ENCODE peak calls at places on chromosomes 7 and 10, in eight cellular contexts. E is prostate gland, Z is Peyer's patch, S is Caco-2, N is left lung, A is heart right ventricle, K is AG04450, C is stomach. Y is an unnamed sample.

GRCh38 chr10:29921071-29921446 is 138.3 kb downstream of the JCAD start:
- DNase-seq in E (peak), Z (no peak), S (no peak), N (no peak), A (peak), K (no peak), C (no peak), Y (no peak)

GRCh38 chr10:79184649-79185048 is 115.9 kb downstream of the ZMIZ1 start:
- DNase-seq in E (no peak), Z (no peak), S (no peak), N (peak), A (no peak), K (no peak), C (no peak), Y (no peak)

GRCh38 chr10:46227571-46228075 is 59.2 kb upstream of the ANTXRL start:
- DNase-seq in E (no peak), Z (peak), S (no peak), N (peak), A (no peak), K (no peak), C (peak), Y (no peak)

GRCh38 chr7:76509931-76510877 is at the start of gene UPK3B:
- DNase-seq in E (no peak), Z (no peak), S (peak), N (peak), A (no peak), K (no peak), C (no peak), Y (no peak)

GRCh38 chr7:136018104-136018503 is 40.9 kb upstream of the MTPN start:
- DNase-seq in E (no peak), Z (no peak), S (no peak), N (no peak), A (no peak), K (no peak), C (no peak), Y (no peak)

GRCh38 chr7:111059826-111060225 is 31.1 kb upstream of the LRRN3 start:
- DNase-seq in E (no peak), Z (no peak), S (no peak), N (no peak), A (no peak), K (no peak), C (no peak), Y (no peak)

GRCh38 chr7:24971333-24972165 is 8.4 kb downstream of the OSBPL3 start:
- DNase-seq in E (no peak), Z (no peak), S (peak), N (no peak), A (no peak), K (peak), C (no peak), Y (peak)

GRCh38 chr7:232571-233455 is 40.4 kb downstream of the FAM20C start:
- DNase-seq in E (no peak), Z (no peak), S (no peak), N (no peak), A (no peak), K (no peak), C (no peak), Y (no peak)

GRCh38 chr10:122492955-122493597 is 31.7 kb downstream of the HTRA1 start:
- DNase-seq in E (no peak), Z (no peak), S (no peak), N (no peak), A (peak), K (no peak), C (no peak), Y (no peak)

GRCh38 chr10:122494833-122495232 is 33.5 kb downstream of the HTRA1 start:
- DNase-seq in E (no peak), Z (no peak), S (no peak), N (no peak), A (peak), K (peak), C (no peak), Y (no peak)

GRCh38 chr10:122494173-122494820 is 32.9 kb downstream of the HTRA1 start:
- DNase-seq in E (no peak), Z (no peak), S (no peak), N (no peak), A (no peak), K (no peak), C (no peak), Y (no peak)

GRCh38 chr10:122492006-122492405 is 30.7 kb downstream of the HTRA1 start:
- DNase-seq in E (no peak), Z (no peak), S (no peak), N (no peak), A (no peak), K (no peak), C (no peak), Y (no peak)

DNA sequence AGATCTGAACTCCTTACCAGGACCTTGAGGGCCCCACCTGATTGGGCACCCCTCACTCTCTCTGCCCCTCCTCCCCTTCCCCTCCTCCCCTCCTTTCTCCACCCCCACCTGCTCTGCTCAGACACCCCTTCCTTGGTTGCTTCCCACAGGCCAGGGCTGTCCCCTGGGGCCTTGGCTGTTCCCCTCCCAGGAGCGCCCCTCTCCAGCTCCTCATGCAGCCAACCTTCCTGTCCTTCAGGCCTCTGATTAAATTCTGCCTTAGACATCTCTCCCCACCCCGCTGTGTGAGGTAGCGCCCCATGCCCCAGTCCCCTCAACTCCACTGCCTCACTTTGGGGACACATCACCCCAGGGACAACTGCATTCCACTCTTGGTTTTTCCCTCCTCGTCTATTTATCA is 32.4 kb downstream of the HTRA1 start:
- DNase-seq in E (no peak), Z (no peak), S (no peak), N (no peak), A (no peak), K (no peak), C (no peak), Y (no peak)
- H3K4me3 ChIP-seq in E (no peak), Z (no peak), S (no peak), N (no peak), A (no peak), K (no peak), C (no peak), Y (no peak)

GRCh38 chr10:126969310-126969709 is 64.1 kb downstream of the DOCK1 start:
- DNase-seq in E (peak), Z (peak), S (peak), N (no peak), A (no peak), K (no peak), C (no peak), Y (no peak)
- TF ChIP-seq CTCF in E (no peak), Z (peak), S (peak), N (no peak), A (no peak), K (peak), C (no peak), Y (no peak)

GRCh38 chr10:110058215-110058614 is 50.4 kb downstream of the ADD3 start:
- DNase-seq in E (no peak), Z (no peak), S (no peak), N (no peak), A (no peak), K (no peak), C (no peak), Y (no peak)
- H3K4me3 ChIP-seq in E (no peak), Z (no peak), S (no peak), N (no peak), A (no peak), K (no peak), C (no peak), Y (peak)

GRCh38 chr10:125067764-125068163 is 92.6 kb downstream of the CTBP2 start:
- DNase-seq in E (no peak), Z (no peak), S (no peak), N (peak), A (no peak), K (no peak), C (no peak), Y (no peak)

GRCh38 chr10:125064681-125065492 is 95.5 kb downstream of the CTBP2 start:
- DNase-seq in E (peak), Z (no peak), S (peak), N (peak), A (no peak), K (no peak), C (no peak), Y (peak)

GRCh38 chr10:125063256-125063945 is 97.0 kb downstream of the CTBP2 start:
- DNase-seq in E (peak), Z (no peak), S (no peak), N (no peak), A (no peak), K (no peak), C (no peak), Y (no peak)

GRCh38 chr10:125068406-125068805 is 92.0 kb downstream of the CTBP2 start:
- DNase-seq in E (no peak), Z (peak), S (no peak), N (no peak), A (no peak), K (no peak), C (no peak), Y (no peak)

DNA sequence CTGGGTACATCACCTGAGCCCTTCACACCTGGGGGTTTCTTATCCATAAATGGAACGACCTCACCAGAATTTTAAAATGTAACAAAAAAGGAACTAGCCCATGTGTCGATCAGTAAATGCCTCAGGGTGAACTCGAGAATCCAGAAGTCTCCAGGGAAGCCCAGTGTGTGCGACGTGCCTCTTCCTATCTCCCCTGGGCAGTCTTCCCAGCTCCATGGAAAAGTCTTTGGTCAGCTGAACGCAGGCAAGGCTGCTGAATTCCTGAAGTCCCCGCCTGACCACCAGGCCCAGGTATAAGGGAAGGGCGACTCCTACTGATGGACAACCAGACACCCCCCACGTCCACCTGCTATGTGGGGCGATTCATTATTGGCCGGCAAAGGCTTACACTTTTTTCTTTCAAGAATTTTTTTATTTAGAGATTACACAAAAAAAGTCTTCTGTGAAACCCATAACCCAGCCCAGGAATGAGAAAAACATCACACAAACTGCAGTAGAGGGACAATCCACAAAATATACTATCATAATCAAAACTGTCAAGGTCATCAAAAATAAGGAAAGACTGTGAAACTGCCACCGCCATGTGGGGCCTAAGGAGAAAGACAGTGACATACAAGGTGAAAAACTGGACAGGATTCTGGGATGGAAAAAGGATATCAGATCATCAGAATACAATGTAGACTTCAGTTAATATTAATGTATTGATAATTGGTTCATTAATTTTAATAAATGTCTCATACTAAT is 93.5 kb downstream of the CTBP2 start:
- DNase-seq in E (no peak), Z (no peak), S (no peak), N (peak), A (peak), K (no peak), C (no peak), Y (no peak)
- TF ChIP-seq CTCF in E (no peak), Z (no peak), S (no peak), N (no peak), A (no peak), K (no peak), C (no peak), Y (no peak)

DNA sequence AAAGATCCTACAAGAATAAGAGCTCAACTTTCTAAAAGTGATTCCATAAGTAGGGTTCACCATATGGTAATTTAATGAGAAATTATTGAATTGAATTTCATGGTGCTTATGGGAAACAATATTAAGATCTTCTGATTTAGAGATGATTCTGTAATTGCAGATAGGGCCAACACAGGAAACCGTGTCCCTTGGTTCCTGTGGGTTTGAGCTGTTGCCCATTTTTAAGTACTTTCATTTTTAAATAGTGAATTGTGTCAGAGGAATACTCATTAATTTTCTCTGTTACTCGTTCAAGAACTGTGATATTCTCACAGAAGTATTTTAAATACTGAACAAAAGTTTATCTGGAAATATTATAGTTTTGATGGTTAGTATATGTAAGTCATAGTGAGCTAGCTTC is 129.2 kb downstream of the SRI start:
- DNase-seq in E (no peak), Z (no peak), S (no peak), N (no peak), A (no peak), K (no peak), C (no peak), Y (peak)
- H3K4me3 ChIP-seq in E (no peak), Z (no peak), S (no peak), N (no peak), A (no peak), K (no peak), C (no peak), Y (no peak)

GRCh38 chr7:116229359-116229758 is 19.0 kb downstream of the TES start:
- DNase-seq in E (no peak), Z (no peak), S (no peak), N (no peak), A (no peak), K (no peak), C (no peak), Y (peak)

GRCh38 chr7:116226664-116227063 is 16.3 kb downstream of the TES start:
- DNase-seq in E (no peak), Z (no peak), S (no peak), N (no peak), A (no peak), K (no peak), C (no peak), Y (no peak)

GRCh38 chr7:116228241-116228640 is 17.9 kb downstream of the TES start:
- DNase-seq in E (no peak), Z (no peak), S (no peak), N (no peak), A (no peak), K (no peak), C (no peak), Y (no peak)

GRCh38 chr7:116225860-116226259 is 15.5 kb downstream of the TES start:
- DNase-seq in E (no peak), Z (no peak), S (no peak), N (no peak), A (no peak), K (no peak), C (no peak), Y (no peak)

DNA sequence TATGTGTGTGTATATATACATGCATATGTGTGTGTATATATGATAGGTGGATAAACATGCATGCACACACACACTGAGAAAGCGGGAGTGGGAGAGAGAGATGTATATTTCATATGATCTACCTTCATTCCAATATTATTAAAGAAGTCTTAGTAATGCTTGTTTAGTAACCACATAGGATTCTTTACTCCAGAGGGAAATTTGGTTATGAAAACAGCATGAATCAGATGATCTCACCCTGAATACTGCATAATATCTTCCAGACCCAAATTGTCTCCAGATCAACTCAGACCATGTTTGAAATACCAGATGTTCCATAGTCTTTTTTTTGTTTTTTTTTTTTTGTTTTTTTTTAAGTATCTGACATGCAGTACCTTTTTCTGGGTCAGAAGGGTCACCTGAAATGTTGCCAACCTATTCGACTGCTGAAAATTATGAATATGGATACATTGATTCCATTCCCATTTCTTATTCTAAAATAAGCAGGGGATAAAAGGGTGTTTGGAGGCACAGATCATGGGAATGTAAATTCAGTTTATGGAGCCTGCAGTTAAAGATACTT is 17.4 kb downstream of the TES start:
- DNase-seq in E (no peak), Z (no peak), S (no peak), N (no peak), A (no peak), K (peak), C (no peak), Y (no peak)
- TF ChIP-seq CTCF in E (no peak), Z (no peak), S (no peak), N (no peak), A (no peak), K (no peak), C (no peak), Y (no peak)